ENCODE peak calls at places on chromosomes 4 and X, in four cellular contexts. L, G, F and S are unnamed samples.

GRCh38 chr4:110190249-110190648 is 8.2 kb downstream of the ELOVL6 start:
- DNase-seq in L (no peak), G (no peak), F (no peak), S (no peak)

GRCh38 chrX:31266172-31267076 is 194.6 kb upstream of the FTHL17 start:
- DNase-seq in L (no peak), G (peak), F (peak), S (peak)

GRCh38 chr4:55312491-55313101 is 33.4 kb upstream of the SRD5A3 start:
- DNase-seq in L (peak), G (no peak), F (peak), S (no peak)

GRCh38 chr4:27711041-27711440 is 850.4 kb downstream of the STIM2 start:
- DNase-seq in L (no peak), G (no peak), F (no peak), S (no peak)

GRCh38 chr4:3323071-3323481 is 30.3 kb downstream of the RGS12 start:
- DNase-seq in L (no peak), G (no peak), F (no peak), S (no peak)

GRCh38 chr4:33160126-33160525 is 2440.0 kb downstream of the PCDH7 start:
- DNase-seq in L (no peak), G (no peak), F (no peak), S (no peak)

GRCh38 chrX:154529206-154529612 is 13.2 kb upstream of the FAM3A start:
- DNase-seq in L (no peak), G (no peak), F (no peak), S (no peak)

GRCh38 chr4:37890501-37891220 is at the start of gene TBC1D1:
- DNase-seq in L (peak), G (peak), F (peak), S (peak)

GRCh38 chr4:81676552-81676951 is 204.8 kb upstream of the RASGEF1B start:
- DNase-seq in L (no peak), G (no peak), F (no peak), S (no peak)

GRCh38 chr4:11622961-11623725 is 194.4 kb upstream of the HS3ST1 start:
- DNase-seq in L (no peak), G (no peak), F (no peak), S (no peak)

GRCh38 chr4:55447826-55448225 is 52.1 kb downstream of the TMEM165 start:
- DNase-seq in L (no peak), G (no peak), F (no peak), S (no peak)

GRCh38 chr4:70505152-70505748 is 13.1 kb upstream of the AMTN start:
- DNase-seq in L (peak), G (peak), F (peak), S (peak)

GRCh38 chr4:118351851-118352827 is 664 bp downstream of the PRSS12 start:
- DNase-seq in L (no peak), G (peak), F (peak), S (no peak)

GRCh38 chr4:142886566-142886965 is 40.5 kb upstream of the INPP4B start:
- DNase-seq in L (no peak), G (no peak), F (no peak), S (no peak)

GRCh38 chr4:82984459-82984858 is 26.2 kb downstream of the LIN54 start:
- DNase-seq in L (no peak), G (no peak), F (no peak), S (no peak)

GRCh38 chr4:145234086-145234694 is 53.8 kb upstream of the OTUD4 start:
- DNase-seq in L (peak), G (peak), F (peak), S (no peak)